ENCODE peak calls at places on chromosomes 4 and X, in seven cellular contexts. S is Panc1, H is heart left ventricle, U is fibroblast of mammary gland, Z is dorsolateral prefrontal cortex, B is endodermal cell, Y is epithelial cell of esophagus. M is an unnamed sample.
A peak's percentile ranks its signal among the peaks of the same experiment; 100 is the strongest.

GRCh38 chr4:123785515-123785914 is 388.9 kb downstream of the SPRY1 start:
- DNase-seq in S (no peak), H (peak; percentile 52), U (peak; percentile 99), Z (no peak), B (peak; percentile 54), Y (peak; percentile 84), M (no peak)

GRCh38 chr4:177862541-177863176 is 420.4 kb upstream of the AGA start:
- DNase-seq in S (no peak), H (peak; percentile 19), U (no peak), Z (no peak), B (no peak), Y (no peak), M (no peak)

GRCh38 chr4:36218121-36218520 is 26.2 kb downstream of the ARAP2 start:
- DNase-seq in S (no peak), H (no peak), U (no peak), Z (no peak), B (no peak), Y (no peak), M (no peak)

GRCh38 chr4:26256016-26256415 is 64.8 kb upstream of the RBPJ start:
- DNase-seq in S (no peak), H (no peak), U (peak; percentile 72), Z (no peak), B (no peak), Y (no peak), M (no peak)

GRCh38 chrX:13651150-13651549 is 1.8 kb upstream of the TCEANC start:
- DNase-seq in S (no peak), H (no peak), U (peak; percentile 76), Z (no peak), B (no peak), Y (no peak), M (no peak)

GRCh38 chrX:148498067-148498466 is 2.4 kb upstream of the AFF2 start:
- DNase-seq in S (no peak), H (no peak), U (no peak), Z (no peak), B (no peak), Y (no peak), M (no peak)

GRCh38 chrX:45006002-45006800 is 133.2 kb downstream of the KDM6A start:
- DNase-seq in S (no peak), H (no peak), U (peak; percentile 25), Z (no peak), B (peak; percentile 71), Y (peak; percentile 47), M (no peak)

GRCh38 chr4:177108708-177109107 is 201.0 kb upstream of the NEIL3 start:
- DNase-seq in S (no peak), H (no peak), U (peak; percentile 60), Z (no peak), B (no peak), Y (peak; percentile 62), M (no peak)

GRCh38 chr4:35689866-35690265 is 554.4 kb downstream of the ARAP2 start:
- DNase-seq in S (no peak), H (no peak), U (no peak), Z (no peak), B (no peak), Y (no peak), M (no peak)

DNA sequence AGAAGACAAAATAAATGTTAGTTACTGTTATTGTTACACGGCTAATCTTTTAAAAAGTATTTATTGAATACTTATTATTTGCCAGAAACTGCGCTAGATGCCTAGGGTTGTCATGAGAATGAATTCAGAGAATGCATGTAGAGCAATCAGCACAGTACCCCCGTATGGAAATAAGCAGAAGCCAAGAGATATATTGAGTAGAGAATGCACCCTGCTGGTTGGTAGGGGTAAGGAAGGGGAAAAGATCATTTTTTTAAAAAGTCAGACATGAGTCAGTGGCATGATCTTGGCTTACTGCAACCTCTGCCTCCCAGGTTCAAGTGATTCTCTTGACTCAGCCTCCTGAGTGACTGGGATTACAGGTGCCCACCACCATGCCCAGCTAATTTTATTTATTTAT is 13.1 kb upstream of the DRP2 start:
- DNase-seq in S (peak; percentile 22), H (no peak), U (peak; percentile 64), Z (no peak), B (no peak), Y (peak; percentile 48), M (no peak)
- TF ChIP-seq CTCF in S (peak; percentile 54), H (no peak), U (peak; percentile 61), Z (peak; percentile 33), B (peak; percentile 64), Y (peak; percentile 50), M (peak; percentile 42)

GRCh38 chr4:138404801-138405200 is 162.7 kb upstream of the SLC7A11 start:
- DNase-seq in S (no peak), H (no peak), U (no peak), Z (no peak), B (no peak), Y (no peak), M (no peak)
- H3K4me3 ChIP-seq in S (no peak overlapping the region), H (no peak overlapping the region), U (no peak overlapping the region), Z (no peak overlapping the region), B (no peak overlapping the region), Y (no peak overlapping the region), M (no peak overlapping the region)

DNA sequence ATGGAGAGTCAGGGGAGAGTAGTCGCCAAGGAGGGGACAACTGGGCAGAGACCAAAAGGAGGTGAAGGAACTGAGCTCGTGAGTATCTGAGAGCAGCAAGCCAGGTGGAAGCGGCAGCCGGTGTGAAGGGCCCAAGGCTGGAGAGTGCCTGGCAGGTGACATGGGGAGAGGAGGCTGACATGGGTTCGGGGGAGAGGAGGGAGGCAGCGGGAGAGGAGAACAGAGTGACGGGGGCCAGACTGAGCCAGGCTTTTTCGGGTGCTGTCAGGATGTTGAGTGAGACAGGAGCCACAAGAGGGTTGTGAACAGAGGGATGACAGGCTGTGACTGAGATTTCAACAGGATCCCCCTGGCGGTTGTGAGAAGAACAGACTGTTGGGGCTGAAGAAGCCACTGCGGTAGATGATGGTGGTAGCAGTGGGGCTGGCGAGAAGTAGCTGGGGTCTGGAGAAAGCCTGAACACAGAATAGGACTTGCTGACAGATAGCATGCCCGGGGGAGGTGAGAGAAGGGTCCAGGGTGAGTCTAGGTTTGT is 5.7 kb downstream of the ELK1 start:
- DNase-seq in S (no peak), H (no peak), U (peak; percentile 47), Z (no peak), B (peak; percentile 72), Y (peak; percentile 37), M (no peak)
- TF ChIP-seq CTCF in S (peak; percentile 45), H (peak; percentile 15), U (peak; percentile 42), Z (peak; percentile 44), B (peak; percentile 69), Y (peak; percentile 57), M (peak; percentile 63)

DNA sequence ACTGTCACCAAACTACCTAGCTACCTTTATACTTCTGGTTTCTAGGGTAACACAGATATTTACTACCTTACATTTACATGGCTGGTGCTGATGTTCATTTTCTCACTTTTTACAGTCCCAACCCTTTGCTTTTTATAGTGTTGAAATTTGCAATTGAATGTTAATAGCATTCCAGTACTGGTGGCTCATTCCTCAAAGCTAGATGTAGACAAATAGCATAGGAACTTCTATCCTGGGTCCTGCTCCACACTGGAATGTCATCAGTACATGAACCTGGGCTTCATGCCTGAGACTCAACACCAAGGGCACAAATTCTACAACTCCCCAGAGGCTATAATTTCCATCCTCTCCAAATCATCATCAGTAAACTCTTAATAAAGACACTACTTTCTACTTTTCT is 10.3 kb upstream of the TRMT2B start:
- DNase-seq in S (no peak), H (no peak), U (no peak), Z (no peak), B (no peak), Y (no peak), M (no peak)
- H3K4me3 ChIP-seq in S (no peak overlapping the region), H (no peak overlapping the region), U (no peak overlapping the region), Z (no peak overlapping the region), B (no peak overlapping the region), Y (no peak overlapping the region), M (no peak overlapping the region)

M was measured in GM12864.